ENCODE peak calls at places on chromosomes 13 and 19, in five cellular contexts. R, V, I, K and D are unnamed samples. For H3K27me3, the result is how much of the 10 kb centered on the place peaks cover.

GRCh38 chr19:29559743-29560142 is 33.9 kb downstream of the VSTM2B start:
- DNase-seq in R (no peak), V (no peak), I (no peak), K (no peak), D (no peak)

GRCh38 chr13:67230774-67231480 is 791 bp upstream of the PCDH9 start:
- DNase-seq in R (peak), V (peak), I (no peak), K (no peak), D (peak)

GRCh38 chr19:18895038-18895827 is 725 bp downstream of the CERS1 start:
- DNase-seq in R (peak), V (peak), I (no peak), K (no peak), D (no peak)

GRCh38 chr13:91740811-91741210 is 342.4 kb downstream of the GPC5 start:
- DNase-seq in R (no peak), V (no peak), I (no peak), K (no peak), D (no peak)

GRCh38 chr13:95059306-95059705 is 241.9 kb downstream of the ABCC4 start:
- DNase-seq in R (peak), V (no peak), I (no peak), K (no peak), D (no peak)

GRCh38 chr13:45104294-45104693 is 16.0 kb upstream of the GTF2F2 start:
- DNase-seq in R (no peak), V (no peak), I (no peak), K (no peak), D (no peak)

GRCh38 chr13:51785592-51786424 is 18.2 kb downstream of the DHRS12 start:
- DNase-seq in R (peak), V (peak), I (no peak), K (no peak), D (peak)

GRCh38 chr19:12665646-12666304 is 767 bp downstream of the MAN2B1 start:
- DNase-seq in R (no peak), V (no peak), I (no peak), K (no peak), D (no peak)

GRCh38 chr19:41848666-41849065 is 3.8 kb downstream of the DMRTC2 start:
- DNase-seq in R (no peak), V (no peak), I (no peak), K (no peak), D (no peak)
- H3K27me3 ChIP-seq in R (under half), V (under half), I (under half), K (under half), D (under half)

GRCh38 chr19:1699386-1699785 is 47.0 kb upstream of the TCF3 start:
- DNase-seq in R (no peak), V (no peak), I (no peak), K (no peak), D (no peak)
- H3K27me3 ChIP-seq in R (under half), V (half or more), I (under half), K (under half), D (under half)

GRCh38 chr13:111530137-111530536 is 209.7 kb downstream of the TEX29 start:
- DNase-seq in R (no peak), V (no peak), I (no peak), K (no peak), D (no peak)

GRCh38 chr13:111533900-111534645 is 213.6 kb downstream of the TEX29 start:
- DNase-seq in R (no peak), V (no peak), I (no peak), K (no peak), D (no peak)

GRCh38 chr13:111528513-111528912 is 208.1 kb downstream of the TEX29 start:
- DNase-seq in R (no peak), V (no peak), I (no peak), K (no peak), D (no peak)

GRCh38 chr13:111532111-111532510 is 211.7 kb downstream of the TEX29 start:
- DNase-seq in R (no peak), V (no peak), I (no peak), K (no peak), D (no peak)

DNA sequence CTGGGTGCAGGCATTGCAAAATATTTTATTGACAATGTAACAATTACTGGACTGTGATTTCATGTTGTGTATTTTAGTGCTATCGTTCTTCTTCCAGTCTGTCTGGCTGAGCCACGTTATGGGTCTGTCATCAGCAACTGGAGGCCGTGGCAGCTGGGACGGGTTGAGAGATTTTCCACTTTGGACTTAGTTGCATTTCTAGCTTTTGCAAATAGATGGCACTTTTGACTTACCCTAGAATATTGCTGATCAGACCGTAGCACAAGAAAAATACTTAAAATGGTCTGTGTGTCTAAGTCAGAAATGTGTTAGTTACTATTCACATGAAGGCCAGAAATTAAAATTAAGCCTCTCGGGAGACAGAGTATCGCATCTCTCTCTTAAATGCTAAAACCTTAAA is 211.1 kb downstream of the TEX29 start:
- DNase-seq in R (no peak), V (no peak), I (no peak), K (no peak), D (no peak)
- H3K27me3 ChIP-seq in R (half or more), V (half or more), I (under half), K (under half), D (half or more)

DNA sequence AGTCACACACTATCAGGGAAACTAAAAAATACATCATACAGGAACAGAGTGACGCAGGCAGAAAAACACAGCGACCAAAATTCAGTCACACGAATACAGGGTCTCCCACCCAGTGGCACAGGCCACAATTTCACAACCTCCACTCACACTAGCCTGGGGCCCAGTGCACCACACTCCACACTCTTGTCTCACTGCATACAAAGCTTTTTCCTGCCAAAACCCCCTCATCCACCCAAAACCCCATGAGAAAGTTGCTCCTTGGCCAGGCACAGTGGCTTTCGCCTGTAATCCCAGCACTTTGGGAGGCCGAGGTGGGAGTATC is 1.2 kb downstream of the S1PR5 start:
- DNase-seq in R (no peak), V (no peak), I (no peak), K (no peak), D (no peak)
- H3K27me3 ChIP-seq in R (half or more), V (half or more), I (under half), K (under half), D (half or more)

DNA sequence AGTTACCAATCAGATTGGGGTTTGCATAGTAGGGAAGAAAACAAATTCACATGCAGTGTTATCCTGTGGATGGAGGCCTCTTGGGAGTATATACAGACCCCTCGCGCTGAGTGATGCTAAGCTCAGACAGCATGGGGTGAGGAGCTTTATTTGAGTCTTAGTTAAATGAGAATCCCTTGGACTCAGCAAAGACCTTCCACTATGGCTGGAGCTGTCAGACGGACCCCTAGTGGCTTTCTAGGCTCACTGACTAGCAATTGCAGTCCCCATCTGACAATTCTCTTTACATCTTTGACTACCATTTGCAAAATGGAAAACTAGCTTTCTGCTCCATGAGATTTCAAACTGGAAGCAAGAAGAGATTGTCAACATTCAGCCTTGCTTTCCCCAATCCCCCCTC is 90.4 kb downstream of the STOML3 start:
- DNase-seq in R (peak), V (no peak), I (no peak), K (no peak), D (no peak)
- H3K27me3 ChIP-seq in R (under half), V (under half), I (under half), K (under half), D (under half)

DNA sequence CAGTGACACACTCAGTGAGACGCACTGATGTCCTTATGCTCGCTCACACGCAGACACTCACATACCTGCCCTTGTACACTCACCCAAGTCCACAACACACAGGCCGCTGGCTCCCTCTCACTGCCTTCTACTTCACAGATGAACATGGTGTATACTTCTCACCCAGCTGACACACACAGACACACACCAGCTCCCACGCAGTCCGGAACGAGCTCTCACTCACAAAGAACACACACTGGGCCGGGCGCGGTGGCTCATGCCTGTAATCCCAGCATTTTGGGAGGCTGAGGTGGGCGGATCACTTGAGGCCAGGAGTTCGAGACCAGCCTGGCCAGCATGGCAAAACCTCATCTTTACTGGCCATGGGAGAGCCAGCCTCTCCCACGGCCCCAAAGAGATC is 31.6 kb downstream of the CCL25 start:
- DNase-seq in R (peak), V (no peak), I (no peak), K (no peak), D (no peak)
- H3K27me3 ChIP-seq in R (under half), V (under half), I (under half), K (under half), D (under half)

GRCh38 chr19:17061691-17062090 is 13.6 kb downstream of the HAUS8 start:
- DNase-seq in R (no peak), V (no peak), I (no peak), K (no peak), D (no peak)
- H3K27me3 ChIP-seq in R (under half), V (under half), I (under half), K (under half), D (under half)